ENCODE peak calls at places on chromosomes 11 and 22, in seven cellular contexts. C is neural progenitor cell, V is IMR-90, W is AG09309, O is HFF-Myc, B is colonic mucosa, G is right lobe of liver. S is an unnamed sample.

GRCh38 chr11:69620663-69621290 is 20.2 kb upstream of the CCND1 start:
- DNase-seq in C (no peak), V (no peak), W (no peak), O (no peak), B (no peak), G (no peak), S (no peak)

GRCh38 chr11:123516238-123516637 is 86.2 kb downstream of the GRAMD1B start:
- DNase-seq in C (no peak), V (no peak), W (no peak), O (no peak), B (no peak), G (no peak), S (no peak)

GRCh38 chr11:117874910-117875396 is 1.5 kb downstream of the FXYD6 start:
- DNase-seq in C (no peak), V (no peak), W (no peak), O (no peak), B (no peak), G (no peak), S (no peak)

GRCh38 chr22:44587004-44587793 is 89.2 kb upstream of the RTL6 start:
- DNase-seq in C (peak; percentile 65), V (peak; percentile 11), W (no peak), O (no peak), B (no peak), G (no peak), S (no peak)

GRCh38 chr11:2775626-2776350 is 76.0 kb upstream of the KCNQ1OT1 start:
- DNase-seq in C (no peak), V (no peak), W (no peak), O (no peak), B (peak; percentile 14), G (peak; percentile 18), S (no peak)

GRCh38 chr22:22911327-22912134 is 23.9 kb downstream of the IGLL5 start:
- DNase-seq in C (no peak), V (no peak), W (no peak), O (no peak), B (no peak), G (no peak), S (no peak)

GRCh38 chr11:69209936-69210659 is 54.4 kb downstream of the SMIM38 start:
- DNase-seq in C (no peak), V (no peak), W (no peak), O (no peak), B (no peak), G (no peak), S (no peak)

GRCh38 chr11:104619751-104620150 is 278.5 kb downstream of the CASP12 start:
- DNase-seq in C (no peak), V (no peak), W (no peak), O (no peak), B (no peak), G (no peak), S (no peak)

GRCh38 chr11:94746721-94747120 is 21.4 kb upstream of the AMOTL1 start:
- DNase-seq in C (no peak), V (no peak), W (no peak), O (no peak), B (no peak), G (no peak), S (no peak)

GRCh38 chr22:17938484-17938924 is 85.9 kb downstream of the MICAL3 start:
- DNase-seq in C (no peak), V (peak; percentile 37), W (no peak), O (peak; percentile 59), B (no peak), G (no peak), S (no peak)

GRCh38 chr22:27913162-27913741 is 5.8 kb downstream of the PITPNB start:
- DNase-seq in C (no peak), V (peak; percentile 29), W (no peak), O (no peak), B (no peak), G (no peak), S (no peak)

GRCh38 chr11:68411501-68411991 is 49.0 kb upstream of the PPP6R3 start:
- DNase-seq in C (no peak), V (no peak), W (no peak), O (no peak), B (peak; percentile 86), G (peak; percentile 63), S (no peak)

GRCh38 chr22:47333625-47334024 is 571.2 kb downstream of the TBC1D22A start:
- DNase-seq in C (no peak), V (peak; percentile 71), W (no peak), O (peak; percentile 42), B (no peak), G (peak; percentile 31), S (no peak)

GRCh38 chr22:24996420-24996952 is 44.0 kb downstream of the KIAA1671 start:
- DNase-seq in C (peak; percentile 89), V (no peak), W (no peak), O (no peak), B (peak; percentile 68), G (no peak), S (no peak)

GRCh38 chr11:34978236-34979191 is 62.1 kb downstream of the PDHX start:
- DNase-seq in C (peak; percentile 8), V (no peak), W (no peak), O (no peak), B (no peak), G (no peak), S (no peak)

GRCh38 chr11:34975482-34975881 is 59.1 kb downstream of the PDHX start:
- DNase-seq in C (no peak), V (no peak), W (no peak), O (no peak), B (no peak), G (no peak), S (no peak)

GRCh38 chr11:34972892-34973291 is 56.5 kb downstream of the PDHX start:
- DNase-seq in C (no peak), V (peak; percentile 87), W (peak; percentile 62), O (peak; percentile 56), B (no peak), G (no peak), S (no peak)

GRCh38 chr11:34977039-34977906 is 60.9 kb downstream of the PDHX start:
- DNase-seq in C (no peak), V (peak; percentile 94), W (peak; percentile 48), O (peak; percentile 90), B (no peak), G (no peak), S (no peak)

DNA sequence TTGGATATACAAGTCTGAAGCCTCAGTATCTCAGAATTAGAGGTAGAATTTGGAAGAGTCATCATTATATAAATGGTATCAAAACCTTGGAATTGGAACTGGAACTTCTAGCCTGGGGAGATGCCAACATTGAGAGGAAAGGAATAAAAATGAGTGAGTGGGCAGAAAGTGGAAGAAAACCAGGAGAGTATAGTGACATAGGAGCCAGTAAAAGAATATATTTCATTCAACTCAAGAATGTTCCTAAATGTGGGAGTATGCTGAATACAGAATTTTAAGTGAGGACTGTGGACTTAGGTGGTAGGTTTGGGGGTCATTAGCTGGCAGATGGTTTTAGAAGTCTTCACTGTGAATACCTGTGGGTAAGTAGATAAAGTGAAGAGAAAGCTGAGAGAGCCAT is 60.1 kb downstream of the PDHX start:
- DNase-seq in C (no peak), V (no peak), W (no peak), O (no peak), B (no peak), G (no peak), S (no peak)
- TF ChIP-seq CTCF in C (no peak), V (no peak), W (no peak), O (no peak), B (no peak), G (no peak), S (no peak)

GRCh38 chr11:110447897-110448522 is 18.3 kb downstream of the FDX1 start:
- DNase-seq in C (no peak), V (no peak), W (no peak), O (no peak), B (no peak), G (no peak), S (no peak)
- TF ChIP-seq CTCF in C (peak; percentile 62), V (peak; percentile 32), W (peak; percentile 27), O (peak; percentile 20), B (peak; percentile 41), G (peak; percentile 55), S (no peak)

GRCh38 chr11:46916251-46916650 is 2.1 kb downstream of the LRP4 start:
- DNase-seq in C (no peak), V (no peak), W (no peak), O (no peak), B (no peak), G (no peak), S (no peak)

GRCh38 chr11:46917109-46918086 is 952 bp downstream of the LRP4 start:
- DNase-seq in C (peak; percentile 50), V (no peak), W (no peak), O (no peak), B (peak; percentile 63), G (no peak), S (peak; percentile 20)

GRCh38 chr11:46918087-46918751 is at the start of gene LRP4:
- DNase-seq in C (peak; percentile 82), V (no peak), W (no peak), O (no peak), B (peak; percentile 62), G (peak; percentile 59), S (peak; percentile 72)

GRCh38 chr11:46914910-46915309 is 3.4 kb downstream of the LRP4 start:
- DNase-seq in C (no peak), V (no peak), W (no peak), O (no peak), B (no peak), G (no peak), S (no peak)

DNA sequence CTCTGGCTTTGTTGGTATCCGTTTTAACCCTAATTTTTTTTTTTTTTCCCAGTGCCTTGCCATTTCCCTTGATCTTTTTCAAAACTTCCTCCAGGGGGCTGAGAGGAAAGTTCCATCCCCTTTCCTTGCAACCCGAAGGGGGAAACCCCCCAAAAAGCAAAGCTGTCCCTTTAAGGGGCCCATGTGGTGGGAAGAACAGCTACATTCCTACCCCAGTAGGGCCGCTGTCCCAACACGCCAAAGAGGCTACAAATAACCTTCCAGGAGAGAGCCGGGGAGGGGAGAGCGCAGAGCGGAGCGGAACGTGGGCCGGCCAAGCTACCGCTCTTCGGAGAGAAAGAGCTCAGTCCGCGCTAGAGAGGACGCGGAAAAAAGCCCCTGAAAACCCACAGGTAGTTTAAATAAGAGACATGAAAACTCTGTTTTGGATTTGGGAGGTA is 1.7 kb downstream of the LRP4 start:
- DNase-seq in C (peak; percentile 85), V (peak; percentile 78), W (no peak), O (peak; percentile 71), B (peak; percentile 62), G (no peak), S (no peak)
- TF ChIP-seq CTCF in C (peak; percentile 44), V (peak; percentile 34), W (peak; percentile 33), O (peak; percentile 45), B (no peak), G (no peak), S (no peak)

DNA sequence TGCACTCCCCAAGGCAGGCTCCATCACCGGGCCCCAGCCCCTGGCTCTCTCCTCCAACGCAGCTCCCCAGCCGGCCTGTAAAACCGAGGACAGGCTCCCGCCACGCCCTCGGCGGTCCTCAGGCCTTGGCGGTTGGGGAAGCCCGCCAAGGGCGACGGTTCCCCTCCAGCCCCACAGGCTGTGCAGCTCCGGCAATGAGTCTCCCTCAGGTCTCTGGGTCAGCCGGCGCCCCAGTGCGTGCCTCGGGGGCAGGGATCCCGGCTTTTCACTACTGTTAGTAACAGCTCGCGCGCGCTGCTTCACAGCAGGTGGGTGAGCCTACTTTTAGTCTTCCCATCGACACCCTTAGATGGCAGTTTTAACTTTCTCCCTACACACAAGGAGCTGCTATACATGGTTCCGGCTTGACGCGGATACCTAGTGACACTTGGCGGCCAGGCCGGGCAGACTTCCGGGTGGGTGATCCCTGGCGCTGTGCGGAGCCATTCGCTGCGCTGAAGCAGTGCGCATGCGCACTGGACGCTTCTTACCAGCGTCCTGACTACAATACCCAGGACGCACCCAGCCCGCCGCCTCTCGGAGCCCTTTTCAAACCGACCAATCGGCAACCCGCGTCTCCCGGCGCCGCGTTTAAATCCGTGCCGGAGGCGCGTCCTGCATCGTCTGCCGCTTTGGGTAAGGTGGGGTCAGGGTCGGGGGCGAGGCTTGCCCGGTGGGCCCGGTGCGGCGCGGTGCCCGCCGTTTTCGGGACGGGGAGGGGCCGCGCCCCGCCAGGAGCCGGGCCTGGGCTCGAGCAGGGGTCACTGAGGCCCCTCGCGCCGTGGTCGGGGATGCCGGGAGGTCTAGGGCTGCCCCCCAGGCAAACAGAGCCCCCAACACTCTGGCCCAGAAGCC is at the start of gene GTSE1:
- DNase-seq in C (peak; percentile 100), V (peak; percentile 96), W (peak; percentile 86), O (peak; percentile 93), B (peak; percentile 98), G (peak; percentile 99), S (peak; percentile 87)
- TF ChIP-seq CTCF in C (peak; percentile 29), V (peak; percentile 32), W (no peak), O (no peak), B (no peak), G (peak; percentile 42), S (no peak)